ENCODE peak calls at places on chromosomes 3 and 15, in ten cellular contexts. D is heart left ventricle, N is ovary, X is pancreas, P is cardiac muscle cell, R is mammary epithelial cell, B is tibial nerve, W is astrocyte, H is endothelial cell of umbilical vein, J is PC-3. M is an unnamed sample.

GRCh38 chr3:151124476-151124875 is 39.0 kb downstream of the MED12L start:
- DNase-seq in H (no peak), D (no peak), P (no peak), B (no peak), J (peak), R (no peak), N (no peak), W (peak), X (no peak), M (no peak)

GRCh38 chr15:98649996-98650870 is 1.9 kb downstream of the IGF1R start:
- DNase-seq in X (peak), H (peak), B (no peak), D (peak), W (peak), R (peak), P (no peak), N (peak), J (peak), M (peak)

GRCh38 chr3:40996382-40996781 is 202.9 kb upstream of the CTNNB1 start:
- DNase-seq in P (no peak), D (peak), W (no peak), X (no peak), N (no peak), B (no peak), J (no peak), R (no peak), H (no peak), M (no peak)

GRCh38 chr3:163450684-163451083 is 1627.6 kb downstream of the SI start:
- DNase-seq in X (no peak), J (no peak), R (no peak), H (no peak), N (no peak), B (no peak), W (no peak), P (no peak), D (no peak), M (no peak)

GRCh38 chr3:108538083-108538482 is 27.7 kb upstream of the MYH15 start:
- DNase-seq in N (no peak), P (no peak), H (peak), W (no peak), D (no peak), B (no peak), R (no peak), X (no peak), J (no peak), M (no peak)

GRCh38 chr3:124383051-124383450 is 347.2 kb upstream of the UMPS start:
- DNase-seq in P (no peak), W (no peak), D (no peak), J (peak), X (no peak), H (no peak), B (no peak), N (no peak), R (peak), M (no peak)

GRCh38 chr3:31105438-31106077 is 211.1 kb upstream of the GADL1 start:
- DNase-seq in B (no peak), W (peak), X (no peak), R (peak), D (no peak), J (peak), P (peak), N (no peak), H (peak), M (no peak)

GRCh38 chr15:80834402-80834801 is 55.2 kb downstream of the CEMIP start:
- DNase-seq in X (no peak), P (no peak), D (no peak), B (no peak), J (no peak), R (no peak), W (no peak), H (no peak), N (no peak), M (no peak)

GRCh38 chr3:143277531-143277930 is 158.0 kb downstream of the CHST2 start:
- DNase-seq in B (no peak), J (no peak), W (no peak), R (no peak), P (no peak), N (no peak), D (no peak), H (no peak), X (no peak), M (no peak)

GRCh38 chr3:177551431-177551836 is 354.2 kb upstream of the TBL1XR1 start:
- DNase-seq in D (no peak), P (no peak), H (no peak), B (no peak), W (no peak), N (no peak), R (no peak), X (no peak), J (no peak), M (no peak)

GRCh38 chr3:11610044-11610671 is 33.6 kb downstream of the VGLL4 start:
- DNase-seq in P (peak), B (no peak), N (peak), W (peak), X (no peak), D (no peak), R (peak), J (no peak), H (no peak), M (peak)

GRCh38 chr3:194035406-194036138 is 100.4 kb upstream of the HES1 start:
- DNase-seq in B (no peak), R (no peak), H (no peak), N (no peak), J (no peak), X (no peak), D (no peak), W (no peak), P (no peak), M (no peak)

GRCh38 chr3:105953831-105954230 is 85.0 kb upstream of the CBLB start:
- DNase-seq in P (no peak), J (peak), W (no peak), N (no peak), R (no peak), B (no peak), D (no peak), H (no peak), X (no peak), M (no peak)

GRCh38 chr3:80408322-80408721 is 640.5 kb upstream of the ROBO1 start:
- DNase-seq in H (no peak), D (no peak), P (no peak), N (no peak), R (no peak), X (no peak), W (no peak), J (no peak), B (no peak), M (no peak)

GRCh38 chr15:99983171-99983891 is 250.1 kb upstream of the LYSMD4 start:
- DNase-seq in P (peak), N (no peak), W (no peak), R (no peak), D (no peak), X (no peak), B (no peak), H (no peak), J (no peak), M (no peak)

GRCh38 chr3:193563999-193564398 is 9.3 kb upstream of the ATP13A4 start:
- DNase-seq in B (no peak), N (no peak), P (peak), H (no peak), R (peak), W (no peak), J (peak), X (peak), D (no peak), M (peak)

GRCh38 chr15:76840830-76841460 is 64.2 kb downstream of the SCAPER start:
- DNase-seq in J (peak), B (no peak), X (no peak), R (peak), W (peak), H (peak), N (no peak), P (peak), D (no peak), M (no peak)

GRCh38 chr3:123159926-123160635 is 41.7 kb upstream of the SEC22A start:
- DNase-seq in D (no peak), W (peak), J (no peak), N (no peak), H (no peak), B (no peak), P (peak), R (no peak), X (no peak), M (no peak)

GRCh38 chr3:66441692-66442091 is 59.1 kb downstream of the LRIG1 start:
- DNase-seq in R (no peak), P (no peak), H (no peak), D (no peak), J (no peak), N (no peak), X (no peak), B (no peak), W (no peak), M (no peak)

GRCh38 chr15:38207591-38207990 is 45.0 kb upstream of the SPRED1 start:
- DNase-seq in H (no peak), R (peak), X (no peak), D (no peak), J (peak), N (no peak), P (no peak), W (peak), B (no peak), M (no peak)

GRCh38 chr3:194161181-194162045 is 25.5 kb downstream of the HES1 start:
- DNase-seq in R (peak), H (no peak), X (peak), N (peak), D (no peak), W (no peak), B (no peak), J (no peak), P (no peak), M (peak)

GRCh38 chr3:142211034-142211433 is 14.4 kb downstream of the GK5 start:
- DNase-seq in D (no peak), X (no peak), H (peak), N (no peak), P (peak), W (no peak), R (no peak), B (no peak), J (no peak), M (no peak)

GRCh38 chr3:71376911-71377310 is 206.6 kb downstream of the FOXP1 start:
- DNase-seq in W (no peak), B (no peak), H (no peak), P (no peak), R (no peak), D (no peak), X (no peak), N (no peak), J (no peak), M (no peak)

GRCh38 chr3:24722106-24722505 is 227.5 kb upstream of the THRB start:
- DNase-seq in P (no peak), H (no peak), X (no peak), D (no peak), J (no peak), B (no peak), R (no peak), W (no peak), N (no peak), M (no peak)

GRCh38 chr3:58564456-58565160 is 12.6 kb downstream of the FAM107A start:
- DNase-seq in J (peak), W (peak), R (peak), H (peak), X (no peak), N (no peak), P (peak), B (no peak), D (no peak), M (no peak)

GRCh38 chr3:6921041-6921440 is 60.1 kb downstream of the GRM7 start:
- DNase-seq in B (no peak), J (no peak), P (no peak), H (no peak), W (peak), R (no peak), N (peak), X (peak), D (no peak), M (no peak)

GRCh38 chr3:56962200-56962599 is 98.3 kb upstream of the SPATA12 start:
- DNase-seq in D (no peak), J (no peak), H (no peak), N (no peak), W (no peak), B (no peak), R (no peak), P (no peak), X (no peak), M (no peak)

GRCh38 chr3:118945834-118946233 is 88.8 kb downstream of the IGSF11 start:
- DNase-seq in P (no peak), R (no peak), D (no peak), X (no peak), N (no peak), B (no peak), H (no peak), W (no peak), J (no peak), M (no peak)

GRCh38 chr3:183328823-183329222 is 75.8 kb downstream of the B3GNT5 start:
- DNase-seq in R (peak), N (no peak), H (no peak), P (peak), X (no peak), B (no peak), D (no peak), J (peak), W (peak), M (no peak)

GRCh38 chr15:63610209-63610841 is 13.1 kb downstream of the FBXL22 start:
- DNase-seq in H (peak), W (peak), X (peak), B (peak), N (peak), J (peak), D (peak), R (peak), P (peak), M (peak)

GRCh38 chr3:161748049-161748448 is 251.4 kb downstream of the OTOL1 start:
- DNase-seq in D (no peak), X (no peak), B (no peak), P (no peak), W (no peak), J (no peak), R (no peak), N (no peak), H (no peak), M (no peak)

GRCh38 chr3:88410259-88410658 is 260.5 kb downstream of the C3orf38 start:
- DNase-seq in R (no peak), X (no peak), B (no peak), D (no peak), H (no peak), P (no peak), W (peak), J (no peak), N (no peak), M (no peak)

GRCh38 chr15:48718646-48719045 is 73.1 kb upstream of the FBN1 start:
- DNase-seq in H (no peak), X (no peak), P (peak), B (no peak), W (peak), N (no peak), J (no peak), R (no peak), D (no peak), M (no peak)

GRCh38 chr3:160653514-160653913 is 23.4 kb upstream of the ARL14 start:
- DNase-seq in H (no peak), W (no peak), B (no peak), P (no peak), N (no peak), R (no peak), J (peak), X (no peak), D (no peak), M (no peak)

GRCh38 chr3:16132926-16133325 is 41.6 kb upstream of the GALNT15 start:
- DNase-seq in J (no peak), B (no peak), W (no peak), H (no peak), X (no peak), N (no peak), P (peak), D (peak), R (no peak), M (no peak)

GRCh38 chr3:44883999-44884431 is 9.6 kb downstream of the TGM4 start:
- DNase-seq in B (no peak), X (no peak), H (peak), R (peak), D (no peak), N (no peak), P (peak), J (peak), W (peak), M (no peak)

GRCh38 chr3:184738982-184739381 is 27.1 kb upstream of the MAGEF1 start:
- DNase-seq in D (peak), B (no peak), N (no peak), W (no peak), P (no peak), H (no peak), R (no peak), J (no peak), X (no peak), M (no peak)

DNA sequence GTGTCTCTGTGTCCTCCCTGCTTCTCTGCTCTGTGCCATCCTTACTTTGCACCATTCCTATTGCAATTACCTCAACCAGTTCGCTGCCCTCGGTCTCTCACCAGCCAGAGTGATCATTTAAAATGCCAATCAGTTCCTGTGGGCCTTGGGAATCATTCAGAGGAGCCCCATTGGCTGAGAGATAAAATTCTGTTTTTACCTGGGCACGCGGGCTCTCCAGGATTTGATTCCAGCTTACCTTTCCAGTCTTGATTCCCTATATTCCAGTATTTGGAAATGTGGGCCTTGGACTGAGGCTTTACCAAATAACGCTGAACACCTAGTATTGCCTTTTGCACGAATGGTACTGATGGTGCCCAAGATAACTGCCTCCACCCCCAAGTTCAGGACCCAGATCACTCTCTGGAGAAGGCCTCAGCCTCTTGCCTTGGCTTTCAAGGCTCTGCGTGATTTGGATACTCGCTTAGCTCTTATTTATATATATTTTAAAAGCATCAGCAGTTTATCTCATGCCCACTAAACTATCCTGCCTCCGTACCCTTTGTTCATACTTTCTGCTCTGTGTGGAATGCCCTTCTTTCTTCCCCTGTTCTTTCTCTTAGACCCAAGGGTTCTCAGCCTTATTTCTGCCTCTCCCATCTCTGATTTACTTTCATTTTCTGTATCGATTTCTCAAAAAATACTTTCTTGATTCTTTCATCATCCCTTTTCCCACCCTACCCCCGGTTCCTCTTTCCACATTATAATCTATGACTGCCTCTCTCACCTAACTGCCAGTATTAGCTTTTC is 905 bp downstream of the PSMA4 start:
- DNase-seq in R (peak), H (no peak), X (no peak), B (no peak), J (peak), N (no peak), P (peak), W (no peak), D (no peak), M (no peak)
- H3K4me3 ChIP-seq in R (peak), H (peak), X (peak), B (peak), J (peak), N (peak), P (peak), W (peak), D (peak), M (peak)

GRCh38 chr3:52845691-52846426 is 11.0 kb upstream of the MUSTN1 start:
- DNase-seq in J (no peak), B (no peak), W (no peak), X (no peak), N (no peak), D (no peak), H (no peak), P (no peak), R (no peak), M (no peak)
- TF ChIP-seq CTCF in J (peak), B (peak), W (no peak), X (no peak), N (no peak), D (peak), H (peak), P (peak), R (peak), M (peak)

DNA sequence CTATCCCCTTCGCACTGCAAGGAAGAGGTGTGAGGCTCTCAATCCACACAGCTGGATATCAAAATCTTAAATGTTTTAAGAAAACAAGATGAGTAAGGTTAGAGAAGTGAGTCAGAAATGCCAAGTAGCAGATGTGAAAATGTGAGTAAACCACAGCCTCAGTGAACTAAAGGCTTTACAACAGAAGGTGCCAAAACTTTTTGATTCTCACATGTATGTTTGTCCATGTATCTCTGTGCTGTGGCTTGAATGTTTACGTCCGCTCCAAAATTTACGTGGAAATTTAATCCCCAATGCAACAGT is 126.8 kb upstream of the PFN2 start:
- DNase-seq in W (peak), X (no peak), J (peak), R (peak), N (no peak), D (no peak), H (no peak), B (no peak), P (peak), M (no peak)
- H3K27ac ChIP-seq in W (no peak), X (no peak), J (no peak), R (no peak), N (no peak), D (no peak), H (no peak), B (no peak), P (no peak), M (no peak)

GRCh38 chr3:73520931-73521461 is 103.7 kb downstream of the PDZRN3 start:
- DNase-seq in B (no peak), D (peak), X (no peak), W (no peak), J (no peak), N (no peak), H (no peak), R (no peak), P (peak), M (no peak)
- H3K4me3 ChIP-seq in B (no peak), D (no peak), X (no peak), W (no peak), J (no peak), N (no peak), H (no peak), R (no peak), P (no peak), M (no peak)

GRCh38 chr15:70628542-70628941 is 134.8 kb downstream of the UACA start:
- DNase-seq in D (no peak), N (no peak), H (no peak), B (no peak), R (no peak), X (no peak), W (no peak), P (no peak), J (no peak), M (no peak)

GRCh38 chr15:70627734-70628541 is 135.4 kb downstream of the UACA start:
- DNase-seq in D (no peak), H (no peak), X (no peak), P (peak), W (peak), J (no peak), R (no peak), B (no peak), N (no peak), M (no peak)

GRCh38 chr15:70629735-70630273 is 133.6 kb downstream of the UACA start:
- DNase-seq in D (no peak), N (no peak), R (no peak), W (no peak), B (no peak), X (no peak), J (no peak), H (no peak), P (no peak), M (no peak)

GRCh38 chr15:70625438-70625837 is 137.9 kb downstream of the UACA start:
- DNase-seq in H (no peak), N (no peak), X (no peak), D (no peak), B (no peak), W (no peak), J (no peak), R (no peak), P (no peak), M (no peak)

DNA sequence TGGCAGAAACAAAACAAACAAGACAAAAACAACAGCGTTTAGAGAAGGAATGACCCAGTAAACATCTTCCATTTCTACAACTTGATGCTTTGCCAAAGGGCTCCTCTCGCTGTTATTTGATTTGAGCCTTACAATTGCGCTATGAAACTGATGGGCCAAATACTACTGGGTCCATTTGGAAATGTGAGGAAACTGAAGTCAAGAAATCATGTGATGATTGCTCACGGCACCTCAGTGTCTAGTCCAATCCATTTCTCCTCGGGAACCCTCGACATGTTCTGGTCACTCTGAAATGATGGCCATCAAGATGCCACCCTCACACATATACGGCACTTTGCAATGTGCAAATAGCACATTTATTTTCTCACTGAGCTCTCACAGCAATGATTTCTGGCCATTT is 136.0 kb downstream of the UACA start:
- DNase-seq in X (no peak), H (no peak), N (no peak), B (no peak), R (no peak), P (no peak), J (no peak), D (no peak), W (no peak), M (no peak)
- TF ChIP-seq CTCF in X (no peak), H (no peak), N (no peak), B (no peak), R (no peak), P (no peak), J (no peak), D (no peak), W (no peak), M (no peak)

DNA sequence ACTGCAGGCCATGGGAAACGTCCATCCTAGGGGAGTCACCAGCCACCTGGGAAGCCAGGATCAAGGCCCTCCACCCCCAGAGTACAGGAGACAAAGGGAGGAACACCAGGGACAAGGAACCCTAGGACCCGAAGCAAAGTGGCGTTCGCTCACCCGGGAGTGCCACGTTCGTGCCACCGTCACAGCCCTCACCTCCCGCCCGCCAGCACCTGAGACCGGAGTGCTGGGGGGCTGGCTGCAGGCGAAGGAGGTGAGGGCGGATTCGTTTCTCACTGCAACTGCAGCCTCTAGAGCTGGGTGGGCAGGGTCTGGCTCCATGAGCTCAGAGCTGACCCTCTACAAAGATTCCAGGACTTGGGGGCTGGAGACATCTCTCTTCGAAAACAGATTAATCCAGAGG is 26.3 kb downstream of the ZDHHC19 start:
- DNase-seq in N (no peak), J (no peak), D (no peak), P (no peak), R (no peak), W (no peak), X (no peak), B (no peak), H (no peak), M (no peak)
- H3K27ac ChIP-seq in N (no peak), J (no peak), D (no peak), P (no peak), R (no peak), W (no peak), X (no peak), B (no peak), H (no peak), M (no peak)

M was measured in upper lobe of left lung.